ENCODE peak calls at places on chromosomes 3 and 15, in eight cellular contexts. One of them, this sample, is unnamed.

GRCh38 chr3:16793321-16793720 is 91.4 kb upstream of the PLCL2 start:
- DNase-seq in RWPE1: no peak
- DNase-seq in DMS153: no peak
- DNase-seq in aorta: no peak
- DNase-seq in activated CD8-positive, alpha-beta memory T cell treated with anti-CD3 and anti-CD28 coated beads for 24 hours: no peak
- DNase-seq in NCI-H1092 treated with DMSO at 0.1 percent for 48 hours: no peak
- DNase-seq in BE2C: no peak
- DNase-seq in endodermal cell: no peak
- DNase-seq in this sample: no peak

GRCh38 chr3:72448858-72449257 is 399.4 kb downstream of the SHQ1 start:
- DNase-seq in RWPE1: peak; percentile 32
- DNase-seq in DMS153: no peak
- DNase-seq in aorta: no peak
- DNase-seq in activated CD8-positive, alpha-beta memory T cell treated with anti-CD3 and anti-CD28 coated beads for 24 hours: no peak
- DNase-seq in NCI-H1092 treated with DMSO at 0.1 percent for 48 hours: no peak
- DNase-seq in BE2C: no peak
- DNase-seq in endodermal cell: no peak
- DNase-seq in this sample: no peak

GRCh38 chr3:153038779-153039178 is 123.2 kb upstream of the RAP2B start:
- DNase-seq in RWPE1: no peak
- DNase-seq in DMS153: no peak
- DNase-seq in aorta: no peak
- DNase-seq in activated CD8-positive, alpha-beta memory T cell treated with anti-CD3 and anti-CD28 coated beads for 24 hours: no peak
- DNase-seq in NCI-H1092 treated with DMSO at 0.1 percent for 48 hours: no peak
- DNase-seq in BE2C: no peak
- DNase-seq in endodermal cell: no peak
- DNase-seq in this sample: no peak

GRCh38 chr3:174330303-174330702 is 528.8 kb upstream of the NAALADL2 start:
- DNase-seq in RWPE1: peak; percentile 5
- DNase-seq in DMS153: no peak
- DNase-seq in aorta: no peak
- DNase-seq in activated CD8-positive, alpha-beta memory T cell treated with anti-CD3 and anti-CD28 coated beads for 24 hours: no peak
- DNase-seq in NCI-H1092 treated with DMSO at 0.1 percent for 48 hours: no peak
- DNase-seq in BE2C: no peak
- DNase-seq in endodermal cell: no peak
- DNase-seq in this sample: no peak

GRCh38 chr3:183287301-183287971 is 34.4 kb downstream of the B3GNT5 start:
- DNase-seq in RWPE1: peak; percentile 68
- DNase-seq in DMS153: no peak
- DNase-seq in aorta: peak; percentile 53
- DNase-seq in activated CD8-positive, alpha-beta memory T cell treated with anti-CD3 and anti-CD28 coated beads for 24 hours: no peak
- DNase-seq in NCI-H1092 treated with DMSO at 0.1 percent for 48 hours: no peak
- DNase-seq in BE2C: no peak
- DNase-seq in endodermal cell: no peak
- DNase-seq in this sample: no peak

GRCh38 chr3:138578141-138578540 is 15.9 kb downstream of the CEP70 start:
- DNase-seq in RWPE1: no peak
- DNase-seq in DMS153: no peak
- DNase-seq in aorta: no peak
- DNase-seq in activated CD8-positive, alpha-beta memory T cell treated with anti-CD3 and anti-CD28 coated beads for 24 hours: no peak
- DNase-seq in NCI-H1092 treated with DMSO at 0.1 percent for 48 hours: no peak
- DNase-seq in BE2C: no peak
- DNase-seq in endodermal cell: no peak
- DNase-seq in this sample: no peak

GRCh38 chr15:80796424-80796823 is 17.3 kb downstream of the CEMIP start:
- DNase-seq in RWPE1: no peak
- DNase-seq in DMS153: no peak
- DNase-seq in aorta: no peak
- DNase-seq in activated CD8-positive, alpha-beta memory T cell treated with anti-CD3 and anti-CD28 coated beads for 24 hours: no peak
- DNase-seq in NCI-H1092 treated with DMSO at 0.1 percent for 48 hours: no peak
- DNase-seq in BE2C: no peak
- DNase-seq in endodermal cell: no peak
- DNase-seq in this sample: no peak

GRCh38 chr15:64701482-64701881 is 73.9 kb downstream of the RBPMS2 start:
- DNase-seq in RWPE1: no peak
- DNase-seq in DMS153: no peak
- DNase-seq in aorta: no peak
- DNase-seq in activated CD8-positive, alpha-beta memory T cell treated with anti-CD3 and anti-CD28 coated beads for 24 hours: no peak
- DNase-seq in NCI-H1092 treated with DMSO at 0.1 percent for 48 hours: no peak
- DNase-seq in BE2C: no peak
- DNase-seq in endodermal cell: no peak
- DNase-seq in this sample: no peak

GRCh38 chr3:173932624-173933023 is 535.1 kb downstream of the NLGN1 start:
- DNase-seq in RWPE1: no peak
- DNase-seq in DMS153: no peak
- DNase-seq in aorta: no peak
- DNase-seq in activated CD8-positive, alpha-beta memory T cell treated with anti-CD3 and anti-CD28 coated beads for 24 hours: no peak
- DNase-seq in NCI-H1092 treated with DMSO at 0.1 percent for 48 hours: no peak
- DNase-seq in BE2C: no peak
- DNase-seq in endodermal cell: peak; percentile 69
- DNase-seq in this sample: no peak

GRCh38 chr3:126367316-126367805 is 10.2 kb upstream of the KLF15 start:
- DNase-seq in RWPE1: no peak
- DNase-seq in DMS153: no peak
- DNase-seq in aorta: peak; percentile 20
- DNase-seq in activated CD8-positive, alpha-beta memory T cell treated with anti-CD3 and anti-CD28 coated beads for 24 hours: no peak
- DNase-seq in NCI-H1092 treated with DMSO at 0.1 percent for 48 hours: no peak
- DNase-seq in BE2C: peak; percentile 2
- DNase-seq in endodermal cell: no peak
- DNase-seq in this sample: no peak

GRCh38 chr3:188635258-188636038 is 481.5 kb downstream of the LPP start:
- DNase-seq in RWPE1: no peak
- DNase-seq in DMS153: no peak
- DNase-seq in aorta: no peak
- DNase-seq in activated CD8-positive, alpha-beta memory T cell treated with anti-CD3 and anti-CD28 coated beads for 24 hours: no peak
- DNase-seq in NCI-H1092 treated with DMSO at 0.1 percent for 48 hours: no peak
- DNase-seq in BE2C: no peak
- DNase-seq in endodermal cell: no peak
- DNase-seq in this sample: no peak

GRCh38 chr3:100057716-100058575 is 56.4 kb downstream of the FILIP1L start:
- DNase-seq in RWPE1: no peak
- DNase-seq in DMS153: no peak
- DNase-seq in aorta: no peak
- DNase-seq in activated CD8-positive, alpha-beta memory T cell treated with anti-CD3 and anti-CD28 coated beads for 24 hours: no peak
- DNase-seq in NCI-H1092 treated with DMSO at 0.1 percent for 48 hours: no peak
- DNase-seq in BE2C: no peak
- DNase-seq in endodermal cell: no peak
- DNase-seq in this sample: no peak

GRCh38 chr15:60720493-60721231 is 241.7 kb upstream of the ICE2 start:
- DNase-seq in RWPE1: no peak
- DNase-seq in DMS153: no peak
- DNase-seq in aorta: no peak
- DNase-seq in activated CD8-positive, alpha-beta memory T cell treated with anti-CD3 and anti-CD28 coated beads for 24 hours: peak; percentile 79
- DNase-seq in NCI-H1092 treated with DMSO at 0.1 percent for 48 hours: no peak
- DNase-seq in BE2C: no peak
- DNase-seq in endodermal cell: no peak
- DNase-seq in this sample: no peak

This sample was measured in midbrain.